ENCODE peak calls at places on chromosomes 2 and 18, in seven cellular contexts. W is left lung, Z is prostate gland, B is IMR-90, M is uterus, F is A549, H is psoas muscle. U is an unnamed sample.

GRCh38 chr2:106292627-106293026 is 98.5 kb upstream of the UXS1 start:
- DNase-seq in M (no peak), H (no peak), B (no peak), F (no peak), W (no peak), Z (no peak), U (no peak)

GRCh38 chr18:2337552-2338141 is 233.7 kb downstream of the METTL4 start:
- DNase-seq in M (no peak), Z (no peak), B (peak; percentile 50), F (peak; percentile 29), W (no peak), H (no peak), U (peak; percentile 20)

GRCh38 chr2:47908682-47909081 is 2.4 kb upstream of the FBXO11 start:
- DNase-seq in B (no peak), M (no peak), W (no peak), F (no peak), Z (no peak), H (no peak), U (no peak)

GRCh38 chr18:47846431-47846830 is 84.0 kb downstream of the SMAD2 start:
- DNase-seq in W (no peak), M (no peak), B (no peak), H (no peak), F (no peak), Z (no peak), U (no peak)

GRCh38 chr2:35503738-35504160 is 851.8 kb upstream of the CRIM1 start:
- DNase-seq in Z (no peak), F (no peak), W (no peak), M (no peak), B (no peak), H (no peak), U (no peak)

GRCh38 chr2:231127936-231128335 is 3.1 kb upstream of the HTR2B start:
- DNase-seq in F (no peak), B (no peak), W (no peak), H (no peak), M (no peak), Z (no peak), U (no peak)

GRCh38 chr2:204945376-204945775 is 400.1 kb downstream of the PARD3B start:
- DNase-seq in Z (peak; percentile 10), F (no peak), H (no peak), B (no peak), M (no peak), W (no peak), U (no peak)

GRCh38 chr18:73662440-73662839 is 485.2 kb downstream of the FBXO15 start:
- DNase-seq in W (no peak), Z (no peak), B (no peak), H (no peak), F (no peak), M (no peak), U (no peak)

GRCh38 chr18:2907459-2908145 is 60.8 kb downstream of the EMILIN2 start:
- DNase-seq in M (no peak), H (no peak), Z (no peak), F (no peak), B (no peak), W (peak; percentile 41), U (no peak)

GRCh38 chr2:166375736-166376487 is at the start of gene SCN9A:
- DNase-seq in F (peak; percentile 92), W (peak; percentile 88), B (peak; percentile 72), M (peak; percentile 28), Z (peak; percentile 62), H (peak; percentile 69), U (peak; percentile 54)
- TF ChIP-seq CTCF in F (no peak), W (no peak), B (no peak), M (no peak), Z (no peak), H (no peak), U (no peak)

GRCh38 chr2:26412091-26412673 is 10.5 kb downstream of the DRC1 start:
- DNase-seq in F (peak; percentile 89), Z (no peak), W (no peak), H (no peak), B (no peak), M (no peak), U (no peak)
- H3K4me3 ChIP-seq in F (peak overlapping the region; percentile 37), Z (no peak overlapping the region), W (no peak overlapping the region), H (no peak overlapping the region), B (no peak overlapping the region), M (no peak overlapping the region), U (no peak overlapping the region)

DNA sequence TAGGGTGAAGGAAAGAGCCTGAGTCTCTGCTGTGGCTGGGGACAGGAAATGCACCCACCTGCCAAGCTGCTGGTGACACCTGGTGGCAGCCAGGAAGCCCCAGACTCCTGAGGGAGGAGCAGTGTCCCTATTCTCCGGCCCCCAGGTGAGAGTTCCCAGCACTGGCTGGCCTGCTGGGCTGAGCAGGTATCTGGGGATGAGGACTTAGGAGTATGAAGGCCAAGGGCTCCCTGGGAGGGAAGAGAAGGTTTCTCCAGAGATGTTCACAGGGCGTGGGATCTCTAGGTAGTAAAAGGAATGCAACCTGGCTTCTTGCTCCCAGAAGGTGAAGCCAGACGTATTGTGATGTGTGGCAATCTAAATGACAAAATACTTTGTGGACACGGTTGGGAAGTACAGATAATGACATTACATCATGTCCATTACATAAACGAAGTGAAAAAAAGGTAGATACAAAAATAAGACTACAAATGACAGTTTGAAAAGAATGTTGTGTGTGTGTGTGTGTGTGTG is 75.8 kb upstream of the SLC1A4 start:
- DNase-seq in M (no peak), F (peak; percentile 35), B (no peak), Z (no peak), H (no peak), W (no peak), U (no peak)
- TF ChIP-seq CTCF in M (no peak), F (peak; percentile 28), B (no peak), Z (no peak), H (no peak), W (no peak), U (no peak)

GRCh38 chr2:129619471-129619870 is 360.0 kb upstream of the RAB6C start:
- DNase-seq in B (no peak), M (no peak), F (no peak), H (no peak), Z (no peak), W (no peak), U (no peak)

GRCh38 chr2:129627437-129627836 is 352.0 kb upstream of the RAB6C start:
- DNase-seq in Z (no peak), F (no peak), B (no peak), W (no peak), H (no peak), M (no peak), U (no peak)

GRCh38 chr2:129620411-129620810 is 359.1 kb upstream of the RAB6C start:
- DNase-seq in W (no peak), Z (no peak), H (no peak), M (no peak), F (no peak), B (no peak), U (no peak)

GRCh38 chr2:129623783-129624182 is 355.7 kb upstream of the RAB6C start:
- DNase-seq in H (no peak), Z (no peak), B (no peak), M (no peak), F (no peak), W (no peak), U (no peak)
- H3K4me3 ChIP-seq in H (no peak overlapping the region), Z (no peak overlapping the region), B (no peak overlapping the region), M (no peak overlapping the region), F (no peak overlapping the region), W (no peak overlapping the region), U (no peak overlapping the region)

DNA sequence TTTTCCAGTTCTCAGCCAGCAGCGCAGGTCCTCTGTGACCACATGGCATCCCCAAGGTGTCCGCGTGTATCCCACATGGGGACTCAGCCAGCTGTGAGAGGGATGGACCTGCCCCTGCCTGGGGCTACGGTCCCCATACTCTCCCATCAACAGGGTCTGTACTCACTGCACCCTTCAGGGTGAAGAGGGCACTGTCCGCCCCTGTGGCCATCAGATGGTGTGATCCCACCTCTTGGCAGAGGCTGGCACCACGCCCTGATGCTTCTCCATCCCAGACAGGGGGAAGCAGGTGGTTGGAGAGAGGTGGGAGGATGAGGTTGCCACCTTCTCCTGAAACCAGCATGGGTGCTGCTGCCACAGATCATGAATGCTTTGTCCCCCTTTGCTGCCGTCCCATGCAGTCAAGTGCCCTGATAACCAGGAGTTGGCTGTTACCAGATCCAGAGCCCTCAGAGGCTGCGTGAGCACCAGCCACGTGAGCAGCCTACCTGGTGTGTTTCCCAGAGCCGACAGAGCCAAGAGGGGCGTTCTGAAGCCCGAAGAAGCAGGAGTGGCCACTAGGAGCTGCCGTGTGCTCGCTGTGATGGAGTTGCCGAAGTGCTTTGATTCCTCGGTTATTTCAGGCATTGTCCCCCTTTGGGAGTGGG is 93.9 kb downstream of the SH3RF3 start:
- DNase-seq in Z (no peak), B (no peak), H (no peak), W (no peak), M (no peak), F (no peak), U (no peak)
- TF ChIP-seq CTCF in Z (no peak), B (no peak), H (no peak), W (no peak), M (no peak), F (no peak), U (no peak)

GRCh38 chr2:110659248-110659647 is 18.6 kb downstream of the BUB1 start:
- DNase-seq in H (no peak), Z (no peak), F (no peak), W (no peak), B (peak; percentile 49), M (no peak), U (peak; percentile 41)

GRCh38 chr2:110655701-110656100 is 22.2 kb downstream of the BUB1 start:
- DNase-seq in F (no peak), Z (no peak), M (no peak), B (peak; percentile 60), W (no peak), H (no peak), U (peak; percentile 61)

GRCh38 chr2:110653861-110654260 is 24.0 kb downstream of the BUB1 start:
- DNase-seq in H (no peak), W (no peak), F (no peak), Z (no peak), M (no peak), B (no peak), U (no peak)

GRCh38 chr2:110660558-110660957 is 17.3 kb downstream of the BUB1 start:
- DNase-seq in M (no peak), W (no peak), F (no peak), B (no peak), H (no peak), Z (no peak), U (no peak)

DNA sequence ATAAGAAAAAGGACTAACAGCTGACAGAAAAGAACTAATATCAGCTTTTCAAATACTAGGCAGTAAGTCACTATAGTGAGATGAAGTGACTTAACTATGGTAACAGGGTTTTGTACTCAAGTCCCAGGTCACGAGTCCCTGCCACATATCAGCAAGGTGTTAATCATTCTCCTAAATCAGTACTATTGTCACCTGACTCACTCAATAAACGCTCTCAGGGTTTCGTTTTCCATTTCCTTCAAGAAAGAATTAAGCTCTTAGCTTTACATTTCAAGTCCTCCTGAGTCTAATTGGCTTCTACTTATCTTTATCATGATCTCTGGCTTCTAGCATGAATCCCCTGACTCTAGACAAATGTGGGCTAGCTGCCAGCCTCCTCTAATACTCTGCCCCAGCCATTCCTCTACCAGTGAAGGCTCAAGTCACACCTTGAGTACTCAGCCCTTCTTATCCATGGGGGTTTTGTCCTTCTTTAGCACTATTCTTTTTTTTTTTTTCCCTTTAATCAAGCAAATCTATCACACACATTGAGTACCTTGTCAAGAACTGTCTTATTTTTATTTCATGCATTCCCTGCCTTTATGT is 20.1 kb downstream of the BUB1 start:
- DNase-seq in H (no peak), Z (no peak), M (no peak), W (peak; percentile 59), B (no peak), F (no peak), U (no peak)
- H3K4me3 ChIP-seq in H (no peak overlapping the region), Z (no peak overlapping the region), M (no peak overlapping the region), W (no peak overlapping the region), B (no peak overlapping the region), F (no peak overlapping the region), U (no peak overlapping the region)

GRCh38 chr2:117785740-117786139 is 28.8 kb upstream of the DDX18 start:
- DNase-seq in H (no peak), B (peak; percentile 37), Z (peak; percentile 5), M (no peak), W (no peak), F (peak; percentile 54), U (peak; percentile 49)
- TF ChIP-seq CTCF in H (peak; percentile 46), B (peak; percentile 59), Z (no peak), M (no peak), W (peak; percentile 45), F (peak; percentile 68), U (peak; percentile 69)